ENCODE peak calls at places on chromosomes 16 and 17, in five cellular contexts. W is GM10248; L is OCI-M1; F is cardiac muscle cell; B is naive thymus-derived CD8-positive, alpha-beta T cell. H is an unnamed sample.
A peak's percentile ranks its signal among the peaks of the same experiment; 100 is the strongest.

GRCh38 chr17:43779145-43780125 is 658 bp upstream of the DUSP3 start:
- DNase-seq in W (no peak), L (peak; percentile 50), F (peak; percentile 72), B (no peak), H (no peak)

GRCh38 chr17:62080647-62081046 is 15.6 kb upstream of the MED13 start:
- DNase-seq in W (no peak), L (no peak), F (no peak), B (no peak), H (no peak)

GRCh38 chr16:24508614-24509013 is 30.8 kb upstream of the RBBP6 start:
- DNase-seq in W (no peak), L (no peak), F (no peak), B (no peak), H (no peak)

GRCh38 chr16:54459509-54460235 is 173.1 kb upstream of the IRX3 start:
- DNase-seq in W (no peak), L (no peak), F (no peak), B (no peak), H (no peak)

GRCh38 chr17:32709562-32709961 is 167.4 kb downstream of the MYO1D start:
- DNase-seq in W (no peak), L (no peak), F (no peak), B (no peak), H (no peak)

GRCh38 chr17:4101799-4102405 is 40.9 kb downstream of the ZZEF1 start:
- DNase-seq in W (no peak), L (no peak), F (no peak), B (no peak), H (no peak)

GRCh38 chr17:68515238-68515637 is 3.0 kb downstream of the PRKAR1A start:
- DNase-seq in W (no peak), L (no peak), F (peak; percentile 26), B (no peak), H (no peak)

GRCh38 chr16:57620316-57621231 is 7.9 kb upstream of the ADGRG1 start:
- DNase-seq in W (no peak), L (no peak), F (no peak), B (no peak), H (no peak)

GRCh38 chr17:79836952-79837887 is 2.0 kb downstream of the CBX4 start:
- DNase-seq in W (peak; percentile 76), L (no peak), F (peak; percentile 78), B (peak; percentile 30), H (peak; percentile 84)

GRCh38 chr17:50035421-50035879 is 20.5 kb upstream of the ITGA3 start:
- DNase-seq in W (peak; percentile 11), L (no peak), F (no peak), B (no peak), H (no peak)

GRCh38 chr17:27494192-27495091 is 38.2 kb downstream of the KSR1 start:
- DNase-seq in W (no peak), L (peak; percentile 19), F (peak; percentile 51), B (no peak), H (no peak)

GRCh38 chr16:56743840-56744239 is 13.9 kb downstream of the NUP93 start:
- DNase-seq in W (no peak), L (no peak), F (peak; percentile 59), B (no peak), H (no peak)

GRCh38 chr16:73040735-73041402 is 7.1 kb downstream of the ZFHX3 start:
- DNase-seq in W (no peak), L (no peak), F (no peak), B (no peak), H (no peak)

GRCh38 chr16:30805056-30805369 is 18.0 kb upstream of the ZNF629 start:
- DNase-seq in W (no peak), L (no peak), F (no peak), B (no peak), H (no peak)

GRCh38 chr17:20896153-20896649 is 146.6 kb downstream of the USP22 start:
- DNase-seq in W (peak; percentile 11), L (no peak), F (no peak), B (no peak), H (no peak)

GRCh38 chr17:73493212-73493814 is 150.9 kb downstream of the SDK2 start:
- DNase-seq in W (no peak), L (no peak), F (no peak), B (no peak), H (no peak)

GRCh38 chr17:5078106-5079028 is at the start of gene ZFP3:
- DNase-seq in W (peak; percentile 89), L (peak; percentile 98), F (peak; percentile 29), B (peak; percentile 68), H (peak; percentile 26)

GRCh38 chr17:60090412-60090811 is 11.7 kb upstream of the HEATR6 start:
- DNase-seq in W (no peak), L (no peak), F (no peak), B (no peak), H (no peak)

GRCh38 chr17:67836205-67836987 is 11.1 kb downstream of the BPTF start:
- DNase-seq in W (no peak), L (no peak), F (no peak), B (no peak), H (no peak)

GRCh38 chr16:57754354-57755060 is 18.9 kb downstream of the KATNB1 start:
- DNase-seq in W (no peak), L (no peak), F (no peak), B (no peak), H (no peak)

GRCh38 chr17:75848523-75849303 is 4.5 kb upstream of the UNC13D start:
- DNase-seq in W (peak; percentile 61), L (peak; percentile 70), F (peak; percentile 79), B (peak; percentile 70), H (peak; percentile 59)

GRCh38 chr17:81471804-81472456 is 40.7 kb downstream of the ACTG1 start:
- DNase-seq in W (no peak), L (no peak), F (peak; percentile 32), B (no peak), H (peak; percentile 83)

GRCh38 chr17:79033046-79033616 is 9.2 kb downstream of the C1QTNF1 start:
- DNase-seq in W (no peak), L (no peak), F (no peak), B (no peak), H (no peak)

GRCh38 chr16:12801511-12802042 is 2.1 kb downstream of the CPPED1 start:
- DNase-seq in W (peak; percentile 59), L (peak; percentile 93), F (no peak), B (no peak), H (no peak)

GRCh38 chr17:68512967-68513474 is 791 bp downstream of the PRKAR1A start:
- DNase-seq in W (no peak), L (peak; percentile 57), F (peak; percentile 36), B (no peak), H (no peak)

GRCh38 chr17:81712468-81713003 is 452 bp downstream of the SLC25A10 start:
- DNase-seq in W (peak; percentile 59), L (peak; percentile 48), F (peak; percentile 54), B (no peak), H (no peak)

GRCh38 chr16:23072084-23072599 is 77.1 kb downstream of the USP31 start:
- DNase-seq in W (no peak), L (no peak), F (no peak), B (no peak), H (no peak)

GRCh38 chr17:49931416-49931815 is 37.6 kb upstream of the DLX4 start:
- DNase-seq in W (no peak), L (no peak), F (no peak), B (no peak), H (no peak)

GRCh38 chr17:40547079-40547784 is 18.0 kb downstream of the CCR7 start:
- DNase-seq in W (no peak), L (peak; percentile 22), F (no peak), B (peak; percentile 73), H (peak; percentile 92)

GRCh38 chr17:20127660-20128413 is 118.7 kb downstream of the SPECC1 start:
- DNase-seq in W (no peak), L (no peak), F (peak; percentile 48), B (no peak), H (no peak)

GRCh38 chr17:29710891-29711418 is 88.2 kb upstream of the CORO6 start:
- DNase-seq in W (no peak), L (peak; percentile 92), F (no peak), B (no peak), H (no peak)

GRCh38 chr17:44354582-44355309 is 8.9 kb downstream of the FAM171A2 start:
- DNase-seq in W (peak; percentile 82), L (no peak), F (peak; percentile 79), B (peak; percentile 64), H (no peak)

GRCh38 chr16:637081-638018 is 1.2 kb upstream of the METTL26 start:
- DNase-seq in W (peak; percentile 100), L (peak; percentile 62), F (peak; percentile 93), B (peak; percentile 90), H (peak; percentile 71)

GRCh38 chr16:3650631-3651265 is 3.7 kb upstream of the DNASE1 start:
- DNase-seq in W (no peak), L (no peak), F (no peak), B (no peak), H (no peak)

GRCh38 chr17:35726609-35727460 is 4.6 kb upstream of the RASL10B start:
- DNase-seq in W (no peak), L (no peak), F (peak; percentile 89), B (no peak), H (no peak)

GRCh38 chr17:40617678-40618240 is 29.9 kb downstream of the SMARCE1 start:
- DNase-seq in W (no peak), L (peak; percentile 14), F (no peak), B (no peak), H (no peak)

GRCh38 chr16:65116216-65116615 is 5.6 kb downstream of the CDH11 start:
- DNase-seq in W (no peak), L (no peak), F (no peak), B (no peak), H (no peak)

GRCh38 chr16:16966439-16966838 is 504.3 kb downstream of the XYLT1 start:
- DNase-seq in W (no peak), L (no peak), F (no peak), B (no peak), H (no peak)

GRCh38 chr17:56978441-56979090 is 635 bp downstream of the SCPEP1 start:
- DNase-seq in W (peak; percentile 47), L (peak; percentile 72), F (no peak), B (no peak), H (peak; percentile 42)

GRCh38 chr17:77884967-77885641 is 73.4 kb upstream of the TNRC6C start:
- DNase-seq in W (no peak), L (no peak), F (no peak), B (no peak), H (no peak)

H was measured in Jurkat, Clone E6-1.